ENCODE peak calls at places on chromosomes 3 and 15, in four cellular contexts. F, W, K and Y are unnamed samples.

GRCh38 chr3:121552379-121552778 is 6.6 kb upstream of the POLQ start:
- DNase-seq in K (no peak), F (no peak), W (no peak), Y (no peak)

GRCh38 chr3:146115619-146116018 is 45.4 kb downstream of the PLOD2 start:
- DNase-seq in W (peak; percentile 24), K (no peak), F (no peak), Y (no peak)

GRCh38 chr3:17088017-17088416 is 203.3 kb downstream of the PLCL2 start:
- DNase-seq in K (no peak), F (no peak), W (no peak), Y (no peak)

GRCh38 chr15:89399390-89400120 is 64.9 kb upstream of the POLG start:
- DNase-seq in F (no peak), W (peak; percentile 84), K (peak; percentile 81), Y (peak; percentile 56)

GRCh38 chr3:153315781-153316180 is 153.8 kb downstream of the RAP2B start:
- DNase-seq in W (no peak), K (no peak), F (no peak), Y (no peak)

GRCh38 chr3:74351213-74351612 is 263.2 kb downstream of the CNTN3 start:
- DNase-seq in F (no peak), K (no peak), W (no peak), Y (no peak)

GRCh38 chr15:31870336-31871158 is 159.8 kb upstream of the CHRNA7 start:
- DNase-seq in W (peak; percentile 81), F (peak; percentile 90), K (peak; percentile 79), Y (peak; percentile 45)

GRCh38 chr15:48283361-48284157 is 47.7 kb upstream of the DUT start:
- DNase-seq in W (no peak), K (no peak), F (no peak), Y (no peak)

GRCh38 chr15:43268111-43269105 is 1.7 kb upstream of the TGM5 start:
- DNase-seq in W (no peak), F (no peak), K (no peak), Y (peak; percentile 26)

GRCh38 chr3:7241584-7242302 is 380.8 kb downstream of the GRM7 start:
- DNase-seq in F (no peak), W (no peak), K (no peak), Y (no peak)

GRCh38 chr3:16380421-16380820 is 115.4 kb downstream of the OXNAD1 start:
- DNase-seq in F (no peak), W (no peak), K (no peak), Y (no peak)

GRCh38 chr3:195178124-195178910 is 92.6 kb downstream of the XXYLT1 start:
- DNase-seq in W (no peak), K (no peak), F (peak; percentile 51), Y (no peak)

GRCh38 chr3:4061201-4061600 is 242.0 kb upstream of the SETMAR start:
- DNase-seq in K (no peak), W (no peak), F (no peak), Y (peak; percentile 1)

GRCh38 chr3:16945330-16945729 is 60.6 kb downstream of the PLCL2 start:
- DNase-seq in F (peak; percentile 89), K (no peak), W (peak; percentile 4), Y (no peak)

GRCh38 chr3:46965151-46965550 is 11.4 kb downstream of the CCDC12 start:
- DNase-seq in W (no peak), K (no peak), F (no peak), Y (peak; percentile 77)

GRCh38 chr3:141625506-141625905 is 112.6 kb upstream of the RNF7 start:
- DNase-seq in F (no peak), W (peak; percentile 17), K (no peak), Y (no peak)

GRCh38 chr3:160210799-160211221 is 14.4 kb upstream of the C3orf80 start:
- DNase-seq in W (peak; percentile 66), F (peak; percentile 40), K (peak; percentile 38), Y (peak; percentile 37)

GRCh38 chr15:93030430-93031102 is 58.4 kb downstream of the RGMA start:
- DNase-seq in W (peak; percentile 69), F (peak; percentile 70), K (peak; percentile 81), Y (peak; percentile 59)

GRCh38 chr3:187000711-187001151 is 70.4 kb downstream of the ST6GAL1 start:
- DNase-seq in K (peak; percentile 92), F (no peak), W (no peak), Y (no peak)